ENCODE peak calls at places on chromosomes 3 and 15, in nine cellular contexts. G, R, W, F, M, C, B, Q and Y are unnamed samples.
A peak's percentile ranks its signal among the peaks of the same experiment; 100 is the strongest.

GRCh38 chr15:46409879-46410278 is 775.0 kb downstream of the SQOR start:
- DNase-seq in G (no peak), R (no peak), W (no peak), F (no peak), M (no peak), C (no peak), B (no peak), Q (no peak), Y (no peak)

GRCh38 chr3:47083786-47084185 is 80.1 kb downstream of the SETD2 start:
- DNase-seq in G (no peak), R (no peak), W (no peak), F (no peak), M (no peak), C (no peak), B (no peak), Q (no peak), Y (no peak)

GRCh38 chr3:183554377-183554776 is 1.1 kb downstream of the KLHL6 start:
- DNase-seq in G (no peak), R (no peak), W (no peak), F (no peak), M (no peak), C (no peak), B (no peak), Q (peak; percentile 40), Y (no peak)

GRCh38 chr15:58383876-58384275 is 47.9 kb upstream of the LIPC start:
- DNase-seq in G (peak; percentile 48), R (no peak), W (no peak), F (no peak), M (no peak), C (no peak), B (no peak), Q (no peak), Y (no peak)

GRCh38 chr3:49536875-49537533 is 17.3 kb upstream of the BSN start:
- DNase-seq in G (no peak), R (no peak), W (no peak), F (no peak), M (no peak), C (no peak), B (no peak), Q (no peak), Y (no peak)

GRCh38 chr15:72206677-72207000 is 9.1 kb upstream of the GRAMD2A start:
- DNase-seq in G (no peak), R (no peak), W (no peak), F (no peak), M (no peak), C (no peak), B (no peak), Q (no peak), Y (no peak)

GRCh38 chr3:71245052-71245488 is 338.5 kb downstream of the FOXP1 start:
- DNase-seq in G (no peak), R (no peak), W (peak; percentile 57), F (no peak), M (no peak), C (peak; percentile 88), B (no peak), Q (no peak), Y (no peak)

GRCh38 chr3:36932979-36933378 is 11.9 kb downstream of the TRANK1 start:
- DNase-seq in G (no peak), R (no peak), W (no peak), F (no peak), M (peak; percentile 9), C (peak; percentile 60), B (no peak), Q (no peak), Y (no peak)

GRCh38 chr3:8492744-8493511 is 8.7 kb upstream of the LMCD1 start:
- DNase-seq in G (no peak), R (no peak), W (no peak), F (no peak), M (no peak), C (no peak), B (no peak), Q (no peak), Y (no peak)

GRCh38 chr15:69668963-69669362 is 216.3 kb downstream of the RPLP1 start:
- DNase-seq in G (no peak), R (no peak), W (no peak), F (no peak), M (no peak), C (no peak), B (no peak), Q (peak; percentile 47), Y (no peak)

GRCh38 chr3:179954226-179954870 is 82.4 kb downstream of the PEX5L start:
- DNase-seq in G (no peak), R (no peak), W (no peak), F (no peak), M (no peak), C (no peak), B (no peak), Q (no peak), Y (no peak)